ENCODE peak calls at places on chromosome 21, in five cellular contexts. One of them, this sample, is unnamed.

GRCh38 chr21:25398630-25399029 is 208.7 kb downstream of the MRPL39 start:
- DNase-seq in MM.1S: no peak
- DNase-seq in CD4-positive, alpha-beta T cell: no peak
- DNase-seq in IMR-90: no peak
- DNase-seq in transverse colon: no peak
- DNase-seq in this sample: no peak

GRCh38 chr21:44939532-44940115 is at the start of gene SLX9:
- DNase-seq in MM.1S: peak; percentile 92
- DNase-seq in IMR-90: peak; percentile 73
- DNase-seq in CD4-positive, alpha-beta T cell: peak; percentile 82
- DNase-seq in transverse colon: peak; percentile 83
- DNase-seq in this sample: peak; percentile 54

GRCh38 chr21:34580181-34580700 is 34.7 kb downstream of the RCAN1 start:
- DNase-seq in IMR-90: no peak
- DNase-seq in CD4-positive, alpha-beta T cell: no peak
- DNase-seq in MM.1S: no peak
- DNase-seq in transverse colon: peak; percentile 65
- DNase-seq in this sample: no peak

GRCh38 chr21:35226960-35227741 is 178.0 kb upstream of the RUNX1 start:
- DNase-seq in IMR-90: no peak
- DNase-seq in MM.1S: peak; percentile 99
- DNase-seq in CD4-positive, alpha-beta T cell: no peak
- DNase-seq in transverse colon: peak; percentile 39
- DNase-seq in this sample: no peak

GRCh38 chr21:29205988-29206387 is 75.5 kb downstream of the MAP3K7CL start:
- DNase-seq in MM.1S: no peak
- DNase-seq in transverse colon: no peak
- DNase-seq in CD4-positive, alpha-beta T cell: no peak
- DNase-seq in IMR-90: no peak
- DNase-seq in this sample: no peak

GRCh38 chr21:38773108-38774061 is 32.3 kb upstream of the ETS2 start:
- DNase-seq in transverse colon: no peak
- DNase-seq in MM.1S: no peak
- DNase-seq in IMR-90: peak; percentile 99
- DNase-seq in CD4-positive, alpha-beta T cell: no peak
- DNase-seq in this sample: no peak

GRCh38 chr21:16742116-16742515 is 770.7 kb upstream of the CXADR start:
- DNase-seq in transverse colon: no peak
- DNase-seq in IMR-90: no peak
- DNase-seq in CD4-positive, alpha-beta T cell: no peak
- DNase-seq in MM.1S: no peak
- DNase-seq in this sample: no peak

GRCh38 chr21:27045281-27045985 is 78.5 kb upstream of the ADAMTS5 start:
- DNase-seq in CD4-positive, alpha-beta T cell: no peak
- DNase-seq in MM.1S: no peak
- DNase-seq in IMR-90: no peak
- DNase-seq in transverse colon: no peak
- DNase-seq in this sample: no peak

GRCh38 chr21:21712761-21713558 is 714.8 kb downstream of the NCAM2 start:
- DNase-seq in transverse colon: no peak
- DNase-seq in MM.1S: no peak
- DNase-seq in CD4-positive, alpha-beta T cell: no peak
- DNase-seq in IMR-90: peak; percentile 62
- DNase-seq in this sample: no peak

GRCh38 chr21:46622226-46622625 is 13.2 kb upstream of the PRMT2 start:
- DNase-seq in CD4-positive, alpha-beta T cell: no peak
- DNase-seq in IMR-90: no peak
- DNase-seq in MM.1S: no peak
- DNase-seq in transverse colon: peak; percentile 27
- DNase-seq in this sample: peak; percentile 26

GRCh38 chr21:46078984-46079356 is 18.9 kb upstream of the COL6A2 start:
- DNase-seq in MM.1S: no peak
- DNase-seq in CD4-positive, alpha-beta T cell: no peak
- DNase-seq in IMR-90: no peak
- DNase-seq in transverse colon: no peak
- DNase-seq in this sample: no peak

GRCh38 chr21:43957629-43958362 is 54.3 kb upstream of the TRAPPC10 start:
- DNase-seq in transverse colon: no peak
- DNase-seq in IMR-90: no peak
- DNase-seq in MM.1S: no peak
- DNase-seq in CD4-positive, alpha-beta T cell: no peak
- DNase-seq in this sample: no peak

GRCh38 chr21:46299167-46299566 is 13.0 kb downstream of the YBEY start:
- DNase-seq in IMR-90: no peak
- DNase-seq in MM.1S: no peak
- DNase-seq in transverse colon: no peak
- DNase-seq in CD4-positive, alpha-beta T cell: no peak
- DNase-seq in this sample: no peak

GRCh38 chr21:28592205-28592845 is 400.4 kb downstream of the LTN1 start:
- DNase-seq in transverse colon: no peak
- DNase-seq in CD4-positive, alpha-beta T cell: no peak
- DNase-seq in IMR-90: no peak
- DNase-seq in MM.1S: no peak
- DNase-seq in this sample: no peak

GRCh38 chr21:33947451-33948095 is 32.0 kb upstream of the ATP5PO start:
- DNase-seq in MM.1S: peak; percentile 90
- DNase-seq in CD4-positive, alpha-beta T cell: peak; percentile 79
- DNase-seq in IMR-90: peak; percentile 98
- DNase-seq in transverse colon: peak; percentile 83
- DNase-seq in this sample: peak; percentile 47

GRCh38 chr21:26097475-26097874 is 73.1 kb downstream of the APP start:
- DNase-seq in IMR-90: no peak
- DNase-seq in MM.1S: no peak
- DNase-seq in transverse colon: no peak
- DNase-seq in CD4-positive, alpha-beta T cell: no peak
- DNase-seq in this sample: no peak

GRCh38 chr21:15250384-15250783 is 185.6 kb upstream of the NRIP1 start:
- DNase-seq in CD4-positive, alpha-beta T cell: no peak
- DNase-seq in transverse colon: no peak
- DNase-seq in MM.1S: no peak
- DNase-seq in IMR-90: peak; percentile 53
- DNase-seq in this sample: no peak

GRCh38 chr21:31117046-31117916 is 79.0 kb upstream of the KRTAP19-8 start:
- DNase-seq in MM.1S: no peak
- DNase-seq in CD4-positive, alpha-beta T cell: no peak
- DNase-seq in transverse colon: no peak
- DNase-seq in IMR-90: peak; percentile 86
- DNase-seq in this sample: no peak

GRCh38 chr21:46033410-46034404 is 52.1 kb downstream of the COL6A1 start:
- DNase-seq in CD4-positive, alpha-beta T cell: no peak
- DNase-seq in IMR-90: peak; percentile 78
- DNase-seq in MM.1S: no peak
- DNase-seq in transverse colon: no peak
- DNase-seq in this sample: no peak

GRCh38 chr21:18744840-18745239 is 341.3 kb upstream of the TMPRSS15 start:
- DNase-seq in MM.1S: no peak
- DNase-seq in IMR-90: no peak
- DNase-seq in transverse colon: no peak
- DNase-seq in CD4-positive, alpha-beta T cell: no peak
- DNase-seq in this sample: no peak

GRCh38 chr21:46168238-46168637 is 12.9 kb upstream of the FTCD start:
- DNase-seq in MM.1S: no peak
- DNase-seq in IMR-90: no peak
- DNase-seq in transverse colon: no peak
- DNase-seq in CD4-positive, alpha-beta T cell: peak; percentile 15
- DNase-seq in this sample: no peak

GRCh38 chr21:38806942-38807284 is 1.2 kb downstream of the ETS2 start:
- DNase-seq in CD4-positive, alpha-beta T cell: no peak
- DNase-seq in transverse colon: no peak
- DNase-seq in MM.1S: no peak
- DNase-seq in IMR-90: peak; percentile 49
- DNase-seq in this sample: no peak

GRCh38 chr21:45324430-45325205 is 36.9 kb upstream of the POFUT2 start:
- DNase-seq in CD4-positive, alpha-beta T cell: no peak
- DNase-seq in IMR-90: no peak
- DNase-seq in MM.1S: no peak
- DNase-seq in transverse colon: no peak
- DNase-seq in this sample: no peak

GRCh38 chr21:27581168-27581567 is 614.3 kb upstream of the ADAMTS5 start:
- DNase-seq in CD4-positive, alpha-beta T cell: no peak
- DNase-seq in transverse colon: no peak
- DNase-seq in MM.1S: no peak
- DNase-seq in IMR-90: peak; percentile 63
- DNase-seq in this sample: no peak

GRCh38 chr21:45494135-45494850 is 47.9 kb downstream of the SLC19A1 start:
- DNase-seq in IMR-90: no peak
- DNase-seq in transverse colon: no peak
- DNase-seq in MM.1S: no peak
- DNase-seq in CD4-positive, alpha-beta T cell: no peak
- DNase-seq in this sample: no peak

GRCh38 chr21:35357041-35357780 is 308.1 kb upstream of the RUNX1 start:
- DNase-seq in IMR-90: no peak
- DNase-seq in MM.1S: no peak
- DNase-seq in transverse colon: no peak
- DNase-seq in CD4-positive, alpha-beta T cell: no peak
- DNase-seq in this sample: no peak

GRCh38 chr21:33372582-33372981 is 30.6 kb upstream of the IFNGR2 start:
- DNase-seq in CD4-positive, alpha-beta T cell: no peak
- DNase-seq in IMR-90: no peak
- DNase-seq in transverse colon: peak; percentile 6
- DNase-seq in MM.1S: no peak
- DNase-seq in this sample: no peak

GRCh38 chr21:29817450-29817849 is 122.3 kb downstream of the GRIK1 start:
- DNase-seq in MM.1S: no peak
- DNase-seq in transverse colon: no peak
- DNase-seq in CD4-positive, alpha-beta T cell: no peak
- DNase-seq in IMR-90: no peak
- DNase-seq in this sample: no peak

GRCh38 chr21:28763809-28764418 is 228.8 kb downstream of the LTN1 start:
- DNase-seq in MM.1S: no peak
- DNase-seq in CD4-positive, alpha-beta T cell: no peak
- DNase-seq in IMR-90: no peak
- DNase-seq in transverse colon: no peak
- DNase-seq in this sample: no peak

GRCh38 chr21:46084709-46085108 is 13.2 kb upstream of the COL6A2 start:
- DNase-seq in IMR-90: no peak
- DNase-seq in transverse colon: no peak
- DNase-seq in MM.1S: no peak
- DNase-seq in CD4-positive, alpha-beta T cell: no peak
- DNase-seq in this sample: no peak

GRCh38 chr21:34528131-34528561 is 16.1 kb upstream of the KCNE1 start:
- DNase-seq in MM.1S: no peak
- DNase-seq in transverse colon: no peak
- DNase-seq in IMR-90: peak; percentile 51
- DNase-seq in CD4-positive, alpha-beta T cell: no peak
- DNase-seq in this sample: no peak

GRCh38 chr21:39363607-39364555 is 15.0 kb upstream of the HMGN1 start:
- DNase-seq in MM.1S: peak; percentile 5
- DNase-seq in IMR-90: peak; percentile 71
- DNase-seq in CD4-positive, alpha-beta T cell: no peak
- DNase-seq in transverse colon: no peak
- DNase-seq in this sample: no peak

DNA sequence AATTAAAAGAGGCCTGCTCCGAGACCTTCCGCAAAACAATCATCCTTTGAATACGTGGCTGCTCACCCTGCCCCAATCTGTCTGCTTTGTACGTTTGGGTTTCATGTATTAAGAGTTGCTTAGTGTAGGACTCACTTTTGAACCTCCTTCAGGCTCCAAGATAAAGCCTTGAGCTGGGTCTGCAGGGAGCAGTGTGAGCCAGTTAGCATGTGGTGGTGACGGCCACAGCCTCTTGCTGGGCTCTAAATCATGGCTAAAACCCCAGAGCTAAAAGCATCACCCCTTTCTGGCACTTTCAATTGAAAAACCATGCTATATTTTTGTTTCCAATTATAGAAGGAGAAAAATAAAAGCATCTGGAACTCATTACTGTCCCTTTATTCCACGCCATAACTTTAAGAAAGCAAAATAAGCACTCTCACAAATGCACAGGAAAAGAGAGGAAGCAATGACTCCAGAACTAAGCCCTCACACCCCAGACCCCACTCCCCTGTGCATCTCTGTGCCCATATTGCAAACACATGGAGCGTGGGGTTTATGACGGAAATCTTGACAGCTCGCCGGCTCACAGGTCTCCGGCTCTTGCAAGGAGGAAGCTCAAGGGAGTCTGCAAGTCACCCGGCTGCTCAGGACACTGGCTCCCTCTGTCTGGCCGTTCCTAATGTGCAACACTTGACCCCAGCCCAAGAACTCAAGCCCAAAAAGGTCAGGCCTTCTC is 135.5 kb downstream of the MIS18A start:
- DNase-seq in MM.1S: no peak
- DNase-seq in CD4-positive, alpha-beta T cell: no peak
- DNase-seq in transverse colon: no peak
- DNase-seq in IMR-90: peak; percentile 3
- DNase-seq in this sample: no peak
- TF ChIP-seq CTCF in MM.1S: no peak
- TF ChIP-seq CTCF in CD4-positive, alpha-beta T cell: no peak
- TF ChIP-seq CTCF in transverse colon: no peak
- TF ChIP-seq CTCF in IMR-90: no peak
- TF ChIP-seq CTCF in this sample: no peak

DNA sequence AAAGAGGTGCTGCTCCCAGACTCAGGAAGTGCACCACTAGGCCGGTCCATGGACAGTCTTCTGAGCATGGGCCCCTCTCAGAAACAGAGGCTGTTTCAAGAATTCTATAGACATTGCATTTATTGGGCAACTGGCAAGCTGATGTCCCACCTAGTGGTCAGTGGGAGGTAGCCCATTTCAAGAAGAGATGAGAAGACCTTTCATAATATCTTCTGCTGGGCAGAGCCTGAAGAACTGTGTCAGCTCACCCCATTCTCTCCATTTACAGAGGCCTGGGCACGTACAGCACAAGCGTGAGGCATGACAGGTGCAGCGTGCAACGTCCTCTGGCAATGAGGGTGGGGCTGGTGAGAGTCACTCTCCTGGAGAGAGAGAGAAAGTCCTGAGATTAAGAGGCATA is 216.0 kb downstream of the DYRK1A start:
- DNase-seq in transverse colon: no peak
- DNase-seq in MM.1S: peak; percentile 73
- DNase-seq in IMR-90: peak; percentile 77
- DNase-seq in CD4-positive, alpha-beta T cell: no peak
- DNase-seq in this sample: peak; percentile 23
- TF ChIP-seq CTCF in transverse colon: peak; percentile 53
- TF ChIP-seq CTCF in MM.1S: peak; percentile 77
- TF ChIP-seq CTCF in IMR-90: peak; percentile 85
- TF ChIP-seq CTCF in CD4-positive, alpha-beta T cell: no peak
- TF ChIP-seq CTCF in this sample: peak; percentile 65

DNA sequence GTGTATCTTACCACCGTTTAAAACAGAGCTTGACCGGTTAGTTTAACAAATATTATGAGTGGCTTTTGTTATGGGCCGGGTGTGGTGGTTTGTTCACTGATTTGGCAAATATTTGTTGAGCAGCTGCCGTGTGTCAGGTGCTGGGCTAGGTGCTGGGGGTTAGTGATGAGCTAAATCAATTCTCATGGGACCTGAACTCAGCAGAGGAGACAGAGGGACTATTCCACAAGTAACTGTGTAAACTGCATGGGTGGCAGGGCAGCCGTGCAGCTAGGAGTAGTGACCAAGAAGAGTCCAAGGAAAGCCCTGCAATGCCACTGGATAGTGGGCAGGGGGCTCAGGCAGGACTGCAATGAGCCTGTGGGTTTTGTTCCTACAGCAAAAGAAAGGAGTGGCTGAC is 11.2 kb upstream of the C2CD2 start:
- DNase-seq in transverse colon: no peak
- DNase-seq in IMR-90: no peak
- DNase-seq in MM.1S: no peak
- DNase-seq in CD4-positive, alpha-beta T cell: no peak
- DNase-seq in this sample: no peak
- TF ChIP-seq CTCF in transverse colon: no peak
- TF ChIP-seq CTCF in IMR-90: no peak
- TF ChIP-seq CTCF in MM.1S: no peak
- TF ChIP-seq CTCF in CD4-positive, alpha-beta T cell: no peak
- TF ChIP-seq CTCF in this sample: no peak

GRCh38 chr21:36542312-36543101 is 62.6 kb upstream of the CLDN14 start:
- DNase-seq in CD4-positive, alpha-beta T cell: no peak
- DNase-seq in MM.1S: peak; percentile 98
- DNase-seq in transverse colon: peak; percentile 22
- DNase-seq in IMR-90: no peak
- DNase-seq in this sample: no peak
- TF ChIP-seq CTCF in CD4-positive, alpha-beta T cell: no peak
- TF ChIP-seq CTCF in MM.1S: peak; percentile 94
- TF ChIP-seq CTCF in transverse colon: no peak
- TF ChIP-seq CTCF in IMR-90: no peak
- TF ChIP-seq CTCF in this sample: peak; percentile 17

This sample was measured in endothelial cell.